ENCODE peak calls at places on chromosomes 1 and 21, in six cellular contexts. R is OCI-LY7, U is GM23338, O is PC-3, J is neural progenitor cell, Y is transverse colon. P is an unnamed sample.

GRCh38 chr1:153345187-153346066 is 3.2 kb downstream of the PGLYRP4 start:
- DNase-seq in J (no peak), R (no peak), O (no peak), Y (no peak), U (no peak), P (peak; percentile 57)

GRCh38 chr1:98323906-98324358 is 337.6 kb upstream of the SNX7 start:
- DNase-seq in Y (peak; percentile 19), U (peak; percentile 33), O (peak; percentile 98), R (no peak), J (no peak), P (peak; percentile 79)

GRCh38 chr1:6991271-6991670 is 206.0 kb downstream of the CAMTA1 start:
- DNase-seq in J (no peak), Y (no peak), O (peak; percentile 73), U (no peak), R (no peak), P (no peak)

GRCh38 chr1:67590329-67590728 is 94.7 kb upstream of the GADD45A start:
- DNase-seq in O (no peak), U (no peak), R (no peak), Y (peak; percentile 18), J (no peak), P (no peak)

GRCh38 chr1:165073402-165074007 is 283.0 kb downstream of the LMX1A start:
- DNase-seq in U (peak; percentile 86), J (peak; percentile 75), Y (no peak), O (peak; percentile 79), R (peak; percentile 38), P (no peak)

GRCh38 chr1:11178021-11179015 is 10.8 kb upstream of the ANGPTL7 start:
- DNase-seq in U (peak; percentile 29), R (no peak), J (no peak), O (peak; percentile 27), Y (no peak), P (no peak)

GRCh38 chr21:44414291-44415072 is 40.8 kb upstream of the LRRC3 start:
- DNase-seq in R (no peak), J (no peak), U (no peak), Y (no peak), O (no peak), P (peak; percentile 62)

GRCh38 chr21:31683029-31683428 is 23.5 kb downstream of the SOD1 start:
- DNase-seq in Y (no peak), O (peak; percentile 15), J (no peak), U (no peak), R (no peak), P (no peak)

GRCh38 chr1:53567458-53568250 is 108.5 kb downstream of the DMRTB1 start:
- DNase-seq in U (no peak), Y (peak; percentile 3), J (no peak), O (no peak), R (no peak), P (no peak)

GRCh38 chr1:44757420-44757819 is 17.8 kb downstream of the KIF2C start:
- DNase-seq in Y (no peak), J (no peak), R (peak; percentile 67), O (no peak), U (no peak), P (no peak)

GRCh38 chr1:169833179-169833901 is 38.6 kb upstream of the METTL18 start:
- DNase-seq in R (no peak), O (no peak), Y (no peak), U (no peak), J (no peak), P (no peak)

GRCh38 chr1:228697209-228698016 is 37.9 kb upstream of the RHOU start:
- DNase-seq in J (no peak), Y (peak; percentile 32), O (peak; percentile 31), R (no peak), U (peak; percentile 17), P (peak; percentile 87)

GRCh38 chr1:33903210-33903589 is 39.3 kb downstream of the HMGB4 start:
- DNase-seq in Y (no peak), U (no peak), J (no peak), R (no peak), O (no peak), P (peak; percentile 17)

GRCh38 chr1:164660415-164661174 is 101.6 kb downstream of the PBX1 start:
- DNase-seq in J (no peak), Y (no peak), R (peak; percentile 0), U (no peak), O (peak; percentile 70), P (no peak)

GRCh38 chr1:47624531-47624930 is 186.7 kb downstream of the FOXD2 start:
- DNase-seq in Y (peak; percentile 52), U (peak; percentile 74), R (peak; percentile 2), J (peak; percentile 68), O (peak; percentile 25), P (peak; percentile 64)

GRCh38 chr1:220013497-220013896 is 32.8 kb downstream of the EPRS1 start:
- DNase-seq in Y (no peak), U (no peak), R (no peak), O (no peak), J (no peak), P (no peak)

GRCh38 chr1:2451744-2452582 is 24.1 kb upstream of the PLCH2 start:
- DNase-seq in O (peak; percentile 99), Y (no peak), U (no peak), J (no peak), R (no peak), P (no peak)

GRCh38 chr1:56709269-56709880 is 64.3 kb downstream of the PRKAA2 start:
- DNase-seq in O (peak; percentile 87), J (peak; percentile 65), R (peak; percentile 57), Y (no peak), U (peak; percentile 82), P (no peak)

GRCh38 chr1:36908096-36908495 is 126.2 kb downstream of the GRIK3 start:
- DNase-seq in R (no peak), U (no peak), Y (no peak), J (no peak), O (no peak), P (no peak)

GRCh38 chr1:8230284-8230605 is 87.7 kb upstream of the SLC45A1 start:
- DNase-seq in Y (no peak), R (no peak), J (no peak), U (no peak), O (no peak), P (no peak)

GRCh38 chr21:32940079-32941014 is 85.4 kb upstream of the OLIG2 start:
- DNase-seq in Y (peak; percentile 41), O (peak; percentile 69), J (peak; percentile 84), R (peak; percentile 60), U (peak; percentile 89), P (no peak)

GRCh38 chr1:224783006-224783651 is 146.3 kb upstream of the DNAH14 start:
- DNase-seq in R (peak; percentile 84), O (peak; percentile 50), J (no peak), U (no peak), Y (no peak), P (no peak)

GRCh38 chr1:30823627-30823968 is 66.0 kb upstream of the LAPTM5 start:
- DNase-seq in R (no peak), Y (no peak), U (no peak), J (no peak), O (peak; percentile 21), P (no peak)
- H3K27ac ChIP-seq in R (no peak overlapping the region), Y (peak overlapping the region; percentile 90), U (no peak overlapping the region), J (no peak overlapping the region), O (peak overlapping the region; percentile 6), P (peak overlapping the region; percentile 92)

GRCh38 chr1:38028105-38028591 is 15.6 kb downstream of the UTP11 start:
- DNase-seq in R (no peak), O (peak; percentile 30), U (peak; percentile 43), Y (no peak), J (no peak), P (no peak)

GRCh38 chr1:38027201-38028104 is 14.9 kb downstream of the UTP11 start:
- DNase-seq in Y (no peak), U (no peak), J (no peak), O (no peak), R (no peak), P (no peak)

GRCh38 chr1:38025233-38025632 is 12.7 kb downstream of the UTP11 start:
- DNase-seq in J (no peak), O (no peak), R (no peak), Y (no peak), U (no peak), P (no peak)

GRCh38 chr1:38025664-38026063 is 13.1 kb downstream of the UTP11 start:
- DNase-seq in J (no peak), Y (no peak), R (no peak), U (no peak), O (no peak), P (no peak)

DNA sequence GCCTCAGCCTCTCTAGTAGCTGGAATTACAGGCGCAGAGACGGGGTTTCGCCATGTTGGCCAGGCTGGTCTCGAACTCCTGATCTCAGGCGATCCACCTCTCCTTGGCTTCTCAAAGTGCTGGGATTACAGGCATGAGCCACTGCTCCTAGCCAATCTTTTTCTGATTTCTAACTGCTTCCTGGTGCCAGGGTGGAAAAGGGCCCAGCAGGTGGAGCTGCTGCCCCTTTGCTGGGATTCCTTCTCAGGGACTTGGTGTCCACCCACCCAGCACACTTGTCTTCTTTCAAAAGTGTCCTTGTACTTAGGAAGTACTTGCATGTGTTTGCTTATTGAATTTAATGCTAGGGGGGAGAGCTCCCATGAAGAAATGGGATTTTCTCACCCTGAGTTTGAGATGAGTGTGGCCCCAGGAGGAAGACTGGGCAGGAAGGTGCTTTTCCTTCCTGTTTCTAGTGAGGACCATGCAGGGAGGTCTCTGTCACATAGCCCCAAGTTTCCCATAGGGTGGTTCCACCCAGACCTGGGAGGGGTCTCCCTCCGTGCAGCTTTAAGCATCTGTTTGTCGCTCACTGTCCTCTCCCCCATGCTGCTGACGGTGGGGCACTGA is 14.2 kb downstream of the UTP11 start:
- DNase-seq in O (peak; percentile 68), Y (peak; percentile 26), R (peak; percentile 27), U (peak; percentile 79), J (peak; percentile 80), P (no peak)
- TF ChIP-seq CTCF in O (peak; percentile 86), Y (peak; percentile 26), R (peak; percentile 68), U (peak; percentile 91), J (peak; percentile 92), P (no peak)

GRCh38 chr1:178232108-178232507 is 138.2 kb downstream of the RASAL2 start:
- DNase-seq in Y (no peak), O (no peak), U (no peak), J (no peak), R (no peak), P (no peak)

GRCh38 chr1:178232949-178233348 is 139.0 kb downstream of the RASAL2 start:
- DNase-seq in O (no peak), J (no peak), Y (no peak), R (no peak), U (no peak), P (no peak)

GRCh38 chr1:178230881-178231409 is 137.0 kb downstream of the RASAL2 start:
- DNase-seq in U (no peak), Y (no peak), R (no peak), O (no peak), J (no peak), P (no peak)
- H3K27ac ChIP-seq in U (no peak overlapping the region), Y (no peak overlapping the region), R (no peak overlapping the region), O (no peak overlapping the region), J (no peak overlapping the region), P (no peak overlapping the region)

GRCh38 chr21:34891610-34891943 is 157.5 kb downstream of the RUNX1 start:
- DNase-seq in J (no peak), O (no peak), Y (no peak), U (no peak), R (no peak), P (no peak)

GRCh38 chr21:34897828-34898227 is 151.3 kb downstream of the RUNX1 start:
- DNase-seq in U (no peak), Y (no peak), J (no peak), R (no peak), O (no peak), P (no peak)

GRCh38 chr21:34890724-34891609 is 158.1 kb downstream of the RUNX1 start:
- DNase-seq in J (peak; percentile 72), Y (peak; percentile 30), U (peak; percentile 75), O (no peak), R (no peak), P (peak; percentile 75)

GRCh38 chr21:34892196-34892595 is 156.9 kb downstream of the RUNX1 start:
- DNase-seq in Y (no peak), J (no peak), O (no peak), R (no peak), U (no peak), P (no peak)

GRCh38 chr21:34894401-34894800 is 154.7 kb downstream of the RUNX1 start:
- DNase-seq in J (no peak), O (no peak), R (no peak), U (no peak), Y (no peak), P (no peak)
- TF ChIP-seq CTCF in J (no peak), O (no peak), R (no peak), U (no peak), Y (no peak), P (no peak)

P was measured in coronary artery.